ENCODE peak calls at places on chromosomes 6 and 20, in seven cellular contexts. N is heart right ventricle; I is IMR-90; W is naive thymus-derived CD4-positive, alpha-beta T cell; Z is CD8-positive, alpha-beta T cell; B is right lobe of liver; M is hepatocyte. J is an unnamed sample.

GRCh38 chr6:108944707-108945685 is 96.8 kb downstream of the ARMC2 start:
- DNase-seq in B (no peak), W (no peak), M (peak; percentile 42), I (peak; percentile 93), N (peak; percentile 83), Z (no peak), J (no peak)

GRCh38 chr6:14108571-14109410 is 8.8 kb upstream of the CD83 start:
- DNase-seq in M (no peak), W (peak; percentile 62), B (no peak), Z (peak; percentile 47), N (peak; percentile 34), I (no peak), J (peak; percentile 77)

GRCh38 chr6:49565855-49566254 is 15.4 kb downstream of the C6orf141 start:
- DNase-seq in I (no peak), M (no peak), W (no peak), Z (no peak), B (no peak), N (no peak), J (no peak)

GRCh38 chr6:136506124-136506799 is 44.0 kb downstream of the MAP7 start:
- DNase-seq in B (peak; percentile 77), N (no peak), Z (no peak), M (no peak), W (no peak), I (no peak), J (no peak)

GRCh38 chr6:154888896-154889295 is 106.2 kb upstream of the TIAM2 start:
- DNase-seq in M (no peak), N (no peak), B (no peak), W (no peak), Z (no peak), I (no peak), J (no peak)

GRCh38 chr20:17904027-17904426 is 64.6 kb downstream of the SNX5 start:
- DNase-seq in Z (no peak), B (no peak), I (no peak), N (no peak), W (no peak), M (no peak), J (peak; percentile 84)

GRCh38 chr20:15162061-15162740 is 824.8 kb upstream of the FLRT3 start:
- DNase-seq in Z (no peak), M (no peak), N (no peak), I (no peak), B (no peak), W (no peak), J (peak; percentile 21)

GRCh38 chr6:109820706-109821350 is 129.7 kb downstream of the FIG4 start:
- DNase-seq in N (no peak), B (no peak), I (no peak), W (no peak), M (no peak), Z (no peak), J (peak; percentile 29)

GRCh38 chr6:115091461-115091860 is 748.6 kb upstream of the HS3ST5 start:
- DNase-seq in Z (no peak), N (no peak), B (no peak), W (no peak), M (no peak), I (no peak), J (no peak)

GRCh38 chr20:36971103-36971502 is 19.6 kb upstream of the SAMHD1 start:
- DNase-seq in B (no peak), M (no peak), I (no peak), W (no peak), Z (no peak), N (no peak), J (no peak)

GRCh38 chr6:56795852-56796532 is 153.3 kb upstream of the DST start:
- DNase-seq in W (no peak), M (no peak), Z (no peak), I (peak; percentile 43), B (no peak), N (no peak), J (no peak)

GRCh38 chr6:169164451-169164850 is 89.2 kb downstream of the THBS2 start:
- DNase-seq in W (no peak), Z (peak; percentile 34), N (no peak), M (no peak), B (no peak), I (no peak), J (no peak)

GRCh38 chr6:83167726-83168278 is 25.3 kb downstream of the PGM3 start:
- DNase-seq in N (no peak), W (no peak), Z (no peak), B (no peak), I (no peak), M (no peak), J (no peak)

GRCh38 chr6:62009445-62009844 is 276.6 kb downstream of the KHDRBS2 start:
- DNase-seq in B (no peak), N (no peak), Z (no peak), W (no peak), I (no peak), M (no peak), J (no peak)

GRCh38 chr6:37860226-37860839 is 40.8 kb downstream of the ZFAND3 start:
- DNase-seq in W (no peak), B (no peak), M (peak; percentile 35), Z (no peak), I (peak; percentile 65), N (peak; percentile 34), J (no peak)

GRCh38 chr6:127201321-127201720 is 65.3 kb upstream of the RNF146 start:
- DNase-seq in W (no peak), M (no peak), I (peak; percentile 78), B (no peak), Z (no peak), N (no peak), J (no peak)

GRCh38 chr6:43953794-43954310 is 173.4 kb downstream of the MRPL14 start:
- DNase-seq in W (peak; percentile 4), Z (peak; percentile 47), B (peak; percentile 44), N (peak; percentile 43), I (no peak), M (peak; percentile 41), J (no peak)

GRCh38 chr6:3749991-3750323 is 1.6 kb downstream of the PXDC1 start:
- DNase-seq in M (peak; percentile 81), Z (no peak), W (no peak), N (peak; percentile 78), B (peak; percentile 56), I (peak; percentile 74), J (no peak)

GRCh38 chr6:21664263-21665081 is 70.9 kb downstream of the SOX4 start:
- DNase-seq in Z (no peak), W (peak; percentile 32), N (peak; percentile 36), M (peak; percentile 58), I (no peak), B (no peak), J (no peak)

GRCh38 chr6:7402746-7403145 is 13.1 kb downstream of the RIOK1 start:
- DNase-seq in W (no peak), I (no peak), Z (no peak), B (no peak), M (no peak), N (no peak), J (no peak)

GRCh38 chr6:165659945-165660862 is 2.8 kb downstream of the PDE10A start:
- DNase-seq in W (no peak), Z (no peak), M (peak; percentile 36), N (peak; percentile 37), I (peak; percentile 32), B (no peak), J (no peak)

GRCh38 chr6:168353041-168353440 is 33.5 kb upstream of the DACT2 start:
- DNase-seq in M (no peak), I (no peak), B (no peak), W (no peak), N (no peak), Z (no peak), J (no peak)

DNA sequence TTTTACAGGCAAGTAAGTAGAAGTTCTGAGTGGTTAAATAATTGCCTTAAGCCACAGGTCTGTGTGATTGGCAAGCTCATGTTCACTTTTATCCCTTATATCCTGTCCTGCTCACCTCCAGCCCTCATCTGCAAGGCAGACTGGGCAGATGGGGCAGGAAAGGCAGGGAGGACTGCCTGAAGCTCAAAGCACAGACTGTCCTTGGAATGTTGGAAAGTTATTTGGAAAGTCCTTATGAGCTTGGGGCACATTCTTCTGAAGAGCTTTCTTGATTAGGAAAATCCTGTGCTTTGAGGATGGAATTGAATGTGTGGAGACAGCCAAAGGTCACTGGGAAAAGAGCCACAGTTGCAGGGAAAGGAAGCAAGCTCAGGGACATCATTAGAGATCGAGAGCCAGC is 48.9 kb upstream of the STK35 start:
- DNase-seq in W (no peak), I (no peak), N (no peak), B (no peak), M (no peak), Z (no peak), J (no peak)
- H3K4me3 ChIP-seq in W (no peak overlapping the region), I (no peak overlapping the region), N (no peak overlapping the region), B (no peak overlapping the region), M (no peak overlapping the region), Z (no peak overlapping the region), J (no peak overlapping the region)

DNA sequence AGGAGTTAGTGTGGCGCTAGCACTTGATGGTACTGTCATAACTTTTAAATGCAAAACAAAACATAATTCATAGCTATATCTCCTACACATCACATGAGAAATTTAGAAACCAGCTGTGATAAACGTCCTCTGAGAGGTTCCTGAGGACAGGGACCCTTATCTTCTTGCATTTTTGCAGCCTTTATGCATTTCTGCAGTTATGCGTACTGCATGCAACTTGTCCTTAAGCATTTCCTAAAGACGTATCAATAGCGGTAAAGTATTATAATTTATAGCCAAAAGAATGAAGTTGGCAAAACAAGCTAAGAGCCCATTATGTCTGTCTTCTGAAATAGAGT is 1.7 kb downstream of the NAPB start:
- DNase-seq in I (no peak), W (no peak), Z (no peak), N (no peak), M (no peak), B (no peak), J (no peak)
- H3K4me3 ChIP-seq in I (peak overlapping the region; percentile 67), W (peak overlapping the region; percentile 84), Z (peak overlapping the region; percentile 85), N (peak overlapping the region; percentile 96), M (peak overlapping the region; percentile 89), B (peak overlapping the region; percentile 77), J (peak overlapping the region; percentile 82)

DNA sequence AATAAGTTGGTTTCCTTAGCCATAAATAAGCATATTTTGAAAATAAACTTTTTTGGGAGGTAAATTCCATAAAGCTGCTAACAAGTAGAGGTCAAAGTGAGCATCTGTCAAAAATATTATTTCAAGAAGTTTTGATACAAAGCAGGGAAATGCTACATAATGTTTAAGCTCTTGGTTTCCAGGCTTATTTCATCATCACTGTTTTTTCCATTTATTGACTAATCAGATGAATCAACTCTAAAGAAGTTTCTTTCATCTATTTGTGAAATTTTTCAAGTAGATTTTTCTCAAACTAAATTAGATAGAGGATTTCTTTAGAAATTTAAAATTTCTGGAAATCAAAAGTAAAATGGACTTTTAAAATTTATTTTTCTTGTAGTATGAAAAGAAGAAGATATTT is 89.5 kb upstream of the TBX18 start:
- DNase-seq in I (no peak), M (no peak), Z (no peak), B (no peak), W (no peak), N (no peak), J (no peak)
- H3K4me3 ChIP-seq in I (no peak overlapping the region), M (no peak overlapping the region), Z (no peak overlapping the region), B (no peak overlapping the region), W (no peak overlapping the region), N (no peak overlapping the region), J (no peak overlapping the region)

DNA sequence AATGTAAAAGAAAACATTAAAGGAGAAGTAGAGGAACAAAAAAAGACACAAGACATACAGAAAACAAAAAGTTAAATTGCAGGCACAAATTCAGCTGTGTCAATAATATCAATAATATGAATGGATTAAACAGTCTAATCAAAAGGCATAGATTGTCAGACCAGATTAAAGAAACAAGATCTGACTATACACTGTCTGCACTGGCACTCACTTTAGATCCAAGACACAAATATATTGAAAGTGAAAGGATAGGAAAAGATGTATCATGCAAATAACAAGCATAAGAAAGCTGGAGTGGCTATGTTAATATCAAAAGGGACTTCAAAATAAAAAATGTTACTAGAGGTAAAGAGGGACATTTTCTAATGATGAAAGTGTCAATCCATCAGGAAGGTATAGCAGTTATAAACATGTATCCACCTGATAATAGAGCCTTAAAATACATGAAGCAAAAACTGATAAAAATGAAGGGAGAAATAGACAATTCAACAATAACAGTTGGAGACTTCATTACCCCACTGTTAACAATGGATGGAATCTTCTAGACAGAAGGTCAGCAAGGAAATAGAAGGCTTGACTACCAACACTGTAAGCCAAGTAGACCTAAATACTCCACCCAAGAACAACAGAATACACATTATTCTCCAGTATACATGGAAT is 89.7 kb downstream of the HIVEP1 start:
- DNase-seq in B (no peak), I (no peak), W (no peak), M (no peak), N (no peak), Z (no peak), J (no peak)
- H3K4me3 ChIP-seq in B (no peak overlapping the region), I (no peak overlapping the region), W (no peak overlapping the region), M (no peak overlapping the region), N (no peak overlapping the region), Z (no peak overlapping the region), J (no peak overlapping the region)